ENCODE peak calls at places on chromosomes 1 and 21, in five cellular contexts. H is COR-L47; Z is type B pancreatic cell; V is HCT116; A is CD4-positive, alpha-beta T cell. T is an unnamed sample.

GRCh38 chr1:7616076-7616833 is 154.8 kb upstream of the VAMP3 start:
- DNase-seq in H (no peak), Z (no peak), V (no peak), A (peak), T (no peak)

GRCh38 chr1:115289940-115290339 is 48.1 kb downstream of the NGF start:
- DNase-seq in Z (no peak), V (no peak), A (no peak), H (no peak), T (no peak)

GRCh38 chr1:166391677-166392076 is 224.9 kb upstream of the FAM78B start:
- DNase-seq in A (no peak), V (no peak), Z (no peak), H (no peak), T (no peak)

GRCh38 chr1:90133133-90133532 is 138.2 kb downstream of the ZNF326 start:
- DNase-seq in H (peak), A (no peak), Z (no peak), V (peak), T (no peak)

GRCh38 chr1:66046415-66046814 is 253.7 kb downstream of the PDE4B start:
- DNase-seq in Z (no peak), H (no peak), A (no peak), V (no peak), T (no peak)

GRCh38 chr1:211603713-211604112 is 24.8 kb upstream of the SLC30A1 start:
- DNase-seq in A (no peak), V (no peak), Z (no peak), H (no peak), T (no peak)

GRCh38 chr1:246492611-246493245 is 14.4 kb downstream of the SMYD3 start:
- DNase-seq in Z (no peak), V (peak), A (no peak), H (peak), T (no peak)

GRCh38 chr1:64062529-64062928 is 140.9 kb upstream of the UBE2U start:
- DNase-seq in Z (no peak), V (no peak), H (no peak), A (no peak), T (no peak)

GRCh38 chr1:10980841-10981727 is 31.4 kb upstream of the TARDBP start:
- DNase-seq in V (no peak), Z (no peak), H (no peak), A (no peak), T (no peak)

GRCh38 chr1:111199329-111199728 is 1.1 kb downstream of the DENND2D start:
- DNase-seq in V (no peak), H (no peak), Z (no peak), A (no peak), T (no peak)

GRCh38 chr1:214801191-214801590 is 198.2 kb downstream of the CENPF start:
- DNase-seq in H (no peak), V (no peak), Z (no peak), A (no peak), T (peak)

GRCh38 chr1:37795340-37796110 is 1.9 kb downstream of the MANEAL start:
- DNase-seq in Z (no peak), V (no peak), H (peak), A (peak), T (no peak)

GRCh38 chr1:29837306-29837646 is 601.0 kb downstream of the PTPRU start:
- DNase-seq in H (no peak), Z (no peak), A (no peak), V (no peak), T (no peak)

GRCh38 chr1:168755800-168756418 is 26.9 kb upstream of the DPT start:
- DNase-seq in V (no peak), H (no peak), Z (no peak), A (no peak), T (no peak)

GRCh38 chr1:168987330-168987729 is 119.2 kb upstream of the ATP1B1 start:
- DNase-seq in H (no peak), Z (no peak), V (no peak), A (no peak), T (no peak)

GRCh38 chr1:109247401-109248365 is 1.7 kb upstream of the CELSR2 start:
- DNase-seq in V (no peak), H (no peak), A (no peak), Z (no peak), T (no peak)

GRCh38 chr1:158833269-158833668 is 2.1 kb downstream of the MNDA start:
- DNase-seq in H (no peak), A (no peak), V (no peak), Z (no peak), T (no peak)

GRCh38 chr1:224503161-224504118 is 68.8 kb upstream of the WDR26 start:
- DNase-seq in Z (peak), V (no peak), A (no peak), H (peak), T (peak)

GRCh38 chr1:14369526-14370213 is 228.8 kb upstream of the KAZN start:
- DNase-seq in A (no peak), H (no peak), Z (no peak), V (no peak), T (no peak)

GRCh38 chr1:32454726-32455125 is 10.1 kb upstream of the ZBTB8B start:
- DNase-seq in A (no peak), V (no peak), H (peak), Z (no peak), T (no peak)

GRCh38 chr1:39045231-39045630 is 19.1 kb downstream of the NDUFS5 start:
- DNase-seq in A (no peak), V (no peak), Z (no peak), H (no peak), T (no peak)

GRCh38 chr1:232426801-232427200 is 203.1 kb downstream of the SIPA1L2 start:
- DNase-seq in H (no peak), V (no peak), Z (no peak), A (no peak), T (no peak)

GRCh38 chr1:54815086-54815876 is 14.2 kb upstream of the TTC22 start:
- DNase-seq in V (no peak), Z (peak), A (no peak), H (no peak), T (no peak)

GRCh38 chr1:93746009-93746408 is 64.4 kb upstream of the BCAR3 start:
- DNase-seq in A (no peak), V (no peak), H (no peak), Z (no peak), T (no peak)

GRCh38 chr1:162056043-162056442 is 13.4 kb upstream of the NOS1AP start:
- DNase-seq in V (peak), Z (no peak), A (peak), H (peak), T (no peak)

GRCh38 chr1:64195089-64195410 is 8.4 kb upstream of the UBE2U start:
- DNase-seq in Z (no peak), A (no peak), H (no peak), V (no peak), T (no peak)

GRCh38 chr1:98034505-98034904 is 113.7 kb upstream of the DPYD start:
- DNase-seq in V (no peak), H (peak), Z (no peak), A (no peak), T (no peak)

GRCh38 chr1:202158810-202159533 is 1.4 kb downstream of the PTPN7 start:
- DNase-seq in A (no peak), H (no peak), Z (no peak), V (no peak), T (no peak)

GRCh38 chr1:60280256-60280655 is 206.7 kb upstream of the C1orf87 start:
- DNase-seq in H (no peak), Z (no peak), V (no peak), A (no peak), T (no peak)

GRCh38 chr1:104706631-104707147 is 957.0 kb downstream of the AMY1C start:
- DNase-seq in H (no peak), Z (no peak), A (no peak), V (no peak), T (no peak)

GRCh38 chr1:214623430-214623829 is 20.4 kb downstream of the CENPF start:
- DNase-seq in Z (no peak), A (no peak), H (no peak), V (no peak), T (peak)

GRCh38 chr21:34690041-34690792 is 21.4 kb downstream of the CLIC6 start:
- DNase-seq in Z (no peak), A (no peak), H (peak), V (peak), T (no peak)

GRCh38 chr1:6800728-6801127 is 15.5 kb downstream of the CAMTA1 start:
- DNase-seq in V (no peak), A (no peak), Z (no peak), H (no peak), T (no peak)

GRCh38 chr1:13499422-13499821 is 14.4 kb downstream of the LRRC38 start:
- DNase-seq in Z (no peak), H (no peak), A (no peak), V (no peak), T (no peak)

GRCh38 chr1:19656780-19657475 is 7.7 kb upstream of the HTR6 start:
- DNase-seq in V (no peak), Z (no peak), A (no peak), H (no peak), T (no peak)

GRCh38 chr1:20936621-20937020 is 149.5 kb upstream of the HP1BP3 start:
- DNase-seq in H (no peak), A (no peak), Z (no peak), V (no peak), T (no peak)

GRCh38 chr1:32438136-32438535 is 26.7 kb upstream of the ZBTB8B start:
- DNase-seq in H (no peak), A (no peak), V (no peak), Z (no peak), T (no peak)

T was measured in keratinocyte.